ENCODE peak calls at places on chromosomes 1 and 21, in five cellular contexts. Q is HepG2, L is heart right ventricle, J is MM.1S, P is lower lobe of right lung. E is an unnamed sample. For H3K4me1, the result is how much of the 10 kb centered on the place peaks cover.

GRCh38 chr21:28991861-28992525 is 684 bp downstream of the LTN1 start:
- DNase-seq in Q (peak), L (no peak), J (peak), P (no peak), E (no peak)

GRCh38 chr1:87696483-87696882 is 367.8 kb downstream of the LMO4 start:
- DNase-seq in Q (no peak), L (no peak), J (no peak), P (no peak), E (no peak)

GRCh38 chr1:190179817-190180216 is 297.8 kb downstream of the BRINP3 start:
- DNase-seq in Q (peak), L (no peak), J (no peak), P (no peak), E (no peak)

GRCh38 chr1:203593723-203594122 is 32.9 kb upstream of the ATP2B4 start:
- DNase-seq in Q (no peak), L (no peak), J (peak), P (no peak), E (no peak)

GRCh38 chr1:88022507-88022906 is 661.6 kb upstream of the PKN2 start:
- DNase-seq in Q (no peak), L (no peak), J (no peak), P (no peak), E (no peak)

GRCh38 chr1:150718225-150718891 is 2.3 kb downstream of the HORMAD1 start:
- DNase-seq in Q (no peak), L (no peak), J (no peak), P (no peak), E (no peak)

GRCh38 chr1:219507432-219507831 is 105.5 kb downstream of the ZC3H11B start:
- DNase-seq in Q (no peak), L (no peak), J (no peak), P (no peak), E (no peak)

GRCh38 chr1:178633068-178633467 is 92.0 kb upstream of the RALGPS2 start:
- DNase-seq in Q (no peak), L (no peak), J (no peak), P (no peak), E (no peak)

GRCh38 chr1:54885863-54886723 is 902 bp downstream of the DHCR24 start:
- DNase-seq in Q (peak), L (peak), J (no peak), P (peak), E (no peak)

GRCh38 chr1:54117815-54118563 is 34.8 kb downstream of the CDCP2 start:
- DNase-seq in Q (no peak), L (no peak), J (no peak), P (no peak), E (no peak)

GRCh38 chr1:14296795-14297194 is 301.7 kb upstream of the KAZN start:
- DNase-seq in Q (no peak), L (no peak), J (no peak), P (no peak), E (no peak)

GRCh38 chr1:236502972-236503639 is 20.7 kb upstream of the LGALS8 start:
- DNase-seq in Q (peak), L (peak), J (no peak), P (peak), E (peak)

GRCh38 chr1:234989019-234989418 is 139.6 kb downstream of the TOMM20 start:
- DNase-seq in Q (peak), L (no peak), J (no peak), P (no peak), E (no peak)

GRCh38 chr1:8910331-8910730 is 31.8 kb upstream of the ENO1 start:
- DNase-seq in Q (no peak), L (no peak), J (no peak), P (no peak), E (no peak)
- TF ChIP-seq CTCF in Q (no peak), L (no peak), J (no peak), P (no peak), E (no peak)

GRCh38 chr1:1431006-1431844 is 4.3 kb upstream of the VWA1 start:
- DNase-seq in Q (peak), L (no peak), J (no peak), P (no peak), E (no peak)
- H3K4me1 ChIP-seq in Q (under half), L (half or more), J (under half), P (half or more), E (under half)

DNA sequence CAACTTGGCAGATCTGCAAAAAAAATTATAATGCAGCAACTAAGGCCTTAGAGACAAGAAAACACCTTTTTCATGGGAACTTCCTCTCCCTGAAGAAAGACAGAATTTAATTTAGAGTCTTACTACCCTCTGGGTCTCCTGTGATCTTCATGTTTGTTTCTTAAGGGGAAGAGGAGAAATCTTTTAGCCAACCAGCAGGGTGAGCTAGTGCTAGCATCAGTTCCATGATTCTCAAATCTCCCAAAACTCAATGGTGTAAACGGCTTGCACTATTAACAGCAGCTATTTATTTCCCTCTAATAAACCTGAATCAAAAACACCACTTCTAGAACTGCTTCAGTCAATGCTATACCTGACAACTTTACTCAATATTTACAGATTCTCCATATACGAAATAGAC is 3.8 kb downstream of the ZNF644 start:
- DNase-seq in Q (peak), L (no peak), J (no peak), P (no peak), E (no peak)
- TF ChIP-seq CTCF in Q (peak), L (no peak), J (peak), P (peak), E (no peak)

GRCh38 chr21:41932191-41932575 is 21.6 kb downstream of the C2CD2 start:
- DNase-seq in Q (no peak), L (no peak), J (no peak), P (no peak), E (no peak)

GRCh38 chr21:41932576-41933258 is 21.1 kb downstream of the C2CD2 start:
- DNase-seq in Q (peak), L (no peak), J (no peak), P (peak), E (peak)

GRCh38 chr21:41928621-41929220 is 25.1 kb downstream of the C2CD2 start:
- DNase-seq in Q (no peak), L (no peak), J (peak), P (no peak), E (no peak)

GRCh38 chr21:41929248-41929647 is 24.6 kb downstream of the C2CD2 start:
- DNase-seq in Q (no peak), L (no peak), J (no peak), P (no peak), E (no peak)

DNA sequence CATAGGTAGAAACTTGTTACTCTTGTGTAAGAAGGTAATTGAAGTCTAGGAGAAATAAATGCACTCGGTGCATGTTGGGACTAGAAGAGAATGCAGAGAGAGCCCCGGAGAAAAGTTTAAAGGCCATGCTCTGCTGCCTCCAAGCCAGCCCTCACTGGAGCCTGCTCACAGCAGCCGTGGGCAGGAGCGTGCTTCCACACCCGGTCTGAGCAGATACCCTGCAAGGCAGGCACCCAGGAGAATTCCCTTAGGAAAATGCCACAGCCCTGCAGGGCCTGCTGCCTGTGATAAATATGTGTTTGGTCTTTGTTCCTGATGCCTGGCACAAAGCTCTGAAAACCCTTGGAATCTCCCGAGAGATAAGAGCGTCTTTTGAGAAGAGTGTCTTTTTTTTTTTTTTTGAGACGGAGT is 22.8 kb downstream of the C2CD2 start:
- DNase-seq in Q (no peak), L (no peak), J (no peak), P (no peak), E (no peak)
- H3K4me1 ChIP-seq in Q (half or more), L (under half), J (under half), P (half or more), E (under half)

GRCh38 chr1:44808938-44809917 is 905 bp downstream of the BTBD19 start:
- DNase-seq in Q (peak), L (peak), J (peak), P (peak), E (peak)
- TF ChIP-seq CTCF in Q (peak), L (no peak), J (no peak), P (peak), E (no peak)

DNA sequence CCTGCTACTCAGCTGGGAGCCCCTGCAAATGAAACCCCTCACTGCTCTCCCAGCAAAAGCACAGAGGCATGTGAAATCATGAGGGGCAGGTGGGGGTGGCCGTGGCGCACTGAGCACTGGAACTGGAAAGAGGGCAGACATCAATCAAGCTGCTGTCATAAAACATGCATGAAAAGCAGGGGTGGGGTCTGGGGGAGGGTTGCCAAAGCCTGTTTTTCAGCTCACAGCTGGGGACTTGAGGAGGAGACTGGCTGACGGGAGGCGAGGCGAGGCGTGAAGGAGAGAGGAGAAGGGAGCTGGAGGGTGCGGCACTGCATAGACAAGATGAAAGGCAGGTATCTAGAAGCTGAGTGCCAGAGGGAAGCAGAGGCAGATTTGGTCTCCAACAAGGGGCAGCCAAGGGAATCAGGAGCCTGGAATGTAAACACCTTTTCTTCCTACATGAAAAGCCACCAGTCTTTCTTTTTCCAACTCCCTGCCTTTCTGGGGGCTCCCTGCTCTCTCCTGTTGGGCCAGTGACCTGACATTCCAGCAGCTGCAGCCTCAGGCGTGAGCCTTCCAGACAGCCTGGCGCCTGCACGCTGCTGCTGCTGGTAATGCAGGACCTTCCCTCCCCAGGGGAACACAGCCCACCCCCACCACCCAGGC is 87.0 kb downstream of the NMNAT2 start:
- DNase-seq in Q (peak), L (no peak), J (no peak), P (no peak), E (no peak)
- H3K4me1 ChIP-seq in Q (under half), L (under half), J (under half), P (under half), E (under half)

E was measured in uterus.